ENCODE peak calls at places on chromosomes 2 and 18, in ten cellular contexts. Y, M, W, E, N, G, H, P, U and T are unnamed samples.

GRCh38 chr2:125581561-125581960 is 1074.4 kb upstream of the GYPC start:
- DNase-seq in Y (peak), M (no peak), W (no peak), E (no peak), N (no peak), G (no peak), H (no peak), P (no peak), U (no peak), T (no peak)

GRCh38 chr2:102258386-102259074 is 52.8 kb upstream of the IL1RL1 start:
- DNase-seq in Y (no peak), M (no peak), W (no peak), E (no peak), N (peak), G (peak), H (peak), P (peak), U (peak), T (no peak)

GRCh38 chr2:67399831-67400489 is 2.8 kb downstream of the ETAA1 start:
- DNase-seq in Y (no peak), M (no peak), W (no peak), E (no peak), N (peak), G (peak), H (no peak), P (no peak), U (peak), T (no peak)

GRCh38 chr2:74951211-74951754 is 7.2 kb upstream of the POLE4 start:
- DNase-seq in Y (no peak), M (no peak), W (no peak), E (no peak), N (no peak), G (no peak), H (no peak), P (no peak), U (peak), T (no peak)

GRCh38 chr2:174009488-174010223 is 44.5 kb upstream of the SP3 start:
- DNase-seq in Y (no peak), M (no peak), W (no peak), E (no peak), N (peak), G (peak), H (no peak), P (no peak), U (peak), T (no peak)

GRCh38 chr2:165568361-165568760 is 98.9 kb downstream of the CSRNP3 start:
- DNase-seq in Y (no peak), M (no peak), W (no peak), E (no peak), N (no peak), G (no peak), H (no peak), P (no peak), U (no peak), T (no peak)

GRCh38 chr2:230828272-230828961 is 36.3 kb upstream of the ITM2C start:
- DNase-seq in Y (no peak), M (no peak), W (no peak), E (no peak), N (no peak), G (no peak), H (no peak), P (no peak), U (no peak), T (no peak)

GRCh38 chr2:43475137-43475846 is 120.5 kb downstream of the THADA start:
- DNase-seq in Y (no peak), M (no peak), W (no peak), E (no peak), N (no peak), G (no peak), H (no peak), P (no peak), U (no peak), T (no peak)

GRCh38 chr18:74196220-74197119 is 48.1 kb downstream of the TIMM21 start:
- DNase-seq in Y (peak), M (peak), W (peak), E (no peak), N (peak), G (peak), H (peak), P (peak), U (peak), T (peak)

GRCh38 chr2:100782376-100782878 is 37.5 kb upstream of the NPAS2 start:
- DNase-seq in Y (no peak), M (no peak), W (no peak), E (no peak), N (no peak), G (no peak), H (no peak), P (no peak), U (no peak), T (no peak)

GRCh38 chr2:164569334-164569733 is 51.9 kb downstream of the GRB14 start:
- DNase-seq in Y (no peak), M (no peak), W (no peak), E (no peak), N (no peak), G (no peak), H (no peak), P (no peak), U (peak), T (no peak)

GRCh38 chr2:218458598-218458997 is 39.7 kb downstream of the VIL1 start:
- DNase-seq in Y (no peak), M (no peak), W (no peak), E (no peak), N (no peak), G (no peak), H (no peak), P (no peak), U (no peak), T (no peak)

GRCh38 chr2:189466656-189467055 is 25.4 kb downstream of the WDR75 start:
- DNase-seq in Y (no peak), M (no peak), W (no peak), E (no peak), N (no peak), G (peak), H (peak), P (peak), U (peak), T (peak)

GRCh38 chr2:70069049-70069448 is 18.2 kb upstream of the PCBP1 start:
- DNase-seq in Y (no peak), M (peak), W (no peak), E (no peak), N (no peak), G (no peak), H (no peak), P (no peak), U (peak), T (peak)

GRCh38 chr18:62435435-62436031 is 87.3 kb upstream of the ZCCHC2 start:
- DNase-seq in Y (no peak), M (no peak), W (no peak), E (no peak), N (no peak), G (no peak), H (no peak), P (no peak), U (no peak), T (no peak)

GRCh38 chr2:218849721-218850120 is 9.9 kb upstream of the WNT6 start:
- DNase-seq in Y (no peak), M (no peak), W (no peak), E (peak), N (peak), G (peak), H (no peak), P (no peak), U (no peak), T (no peak)

GRCh38 chr2:25473758-25474335 is 132.1 kb upstream of the DNMT3A start:
- DNase-seq in Y (peak), M (no peak), W (no peak), E (no peak), N (no peak), G (no peak), H (no peak), P (no peak), U (peak), T (no peak)

GRCh38 chr18:26524002-26524401 is 24.4 kb downstream of the KCTD1 start:
- DNase-seq in Y (no peak), M (no peak), W (no peak), E (no peak), N (no peak), G (no peak), H (no peak), P (no peak), U (no peak), T (no peak)

GRCh38 chr2:102063948-102064678 is 72.4 kb downstream of the IL1R2 start:
- DNase-seq in Y (no peak), M (no peak), W (no peak), E (peak), N (peak), G (peak), H (peak), P (peak), U (peak), T (no peak)

GRCh38 chr2:43831438-43832294 is 7.0 kb downstream of the ABCG5 start:
- DNase-seq in Y (peak), M (no peak), W (no peak), E (no peak), N (no peak), G (no peak), H (no peak), P (no peak), U (no peak), T (no peak)

GRCh38 chr18:26471826-26472225 is 76.5 kb downstream of the KCTD1 start:
- DNase-seq in Y (no peak), M (no peak), W (no peak), E (no peak), N (no peak), G (no peak), H (no peak), P (no peak), U (no peak), T (no peak)

GRCh38 chr2:147739531-147739930 is 105.3 kb upstream of the ACVR2A start:
- DNase-seq in Y (no peak), M (no peak), W (no peak), E (no peak), N (peak), G (peak), H (no peak), P (no peak), U (peak), T (no peak)

GRCh38 chr2:236664131-236664530 is 94.5 kb downstream of the ACKR3 start:
- DNase-seq in Y (no peak), M (no peak), W (no peak), E (no peak), N (no peak), G (no peak), H (no peak), P (no peak), U (no peak), T (no peak)

GRCh38 chr2:10354399-10354798 is 51.7 kb downstream of the HPCAL1 start:
- DNase-seq in Y (no peak), M (no peak), W (no peak), E (no peak), N (no peak), G (no peak), H (no peak), P (no peak), U (no peak), T (no peak)

GRCh38 chr2:15896859-15897258 is 43.5 kb upstream of the MYCN start:
- DNase-seq in Y (no peak), M (no peak), W (no peak), E (no peak), N (no peak), G (no peak), H (no peak), P (no peak), U (no peak), T (no peak)

GRCh38 chr18:5710676-5711075 is 166.9 kb upstream of the EPB41L3 start:
- DNase-seq in Y (no peak), M (no peak), W (no peak), E (no peak), N (no peak), G (no peak), H (no peak), P (no peak), U (no peak), T (no peak)

GRCh38 chr2:74290466-74291216 is 52.6 kb downstream of the SLC4A5 start:
- DNase-seq in Y (no peak), M (no peak), W (no peak), E (no peak), N (no peak), G (no peak), H (no peak), P (no peak), U (no peak), T (peak)

GRCh38 chr2:215950009-215950408 is 63.3 kb downstream of the MREG start:
- DNase-seq in Y (no peak), M (no peak), W (no peak), E (no peak), N (peak), G (peak), H (peak), P (peak), U (peak), T (peak)

GRCh38 chr2:88737385-88737784 is 45.9 kb downstream of the RPIA start:
- DNase-seq in Y (no peak), M (no peak), W (no peak), E (no peak), N (peak), G (peak), H (no peak), P (no peak), U (peak), T (no peak)

GRCh38 chr2:102599486-102599885 is 19.9 kb upstream of the SLC9A2 start:
- DNase-seq in Y (no peak), M (no peak), W (no peak), E (no peak), N (no peak), G (no peak), H (no peak), P (no peak), U (no peak), T (no peak)

GRCh38 chr18:58788971-58789797 is 75.5 kb upstream of the ZNF532 start:
- DNase-seq in Y (no peak), M (no peak), W (no peak), E (peak), N (peak), G (peak), H (no peak), P (no peak), U (peak), T (no peak)